ENCODE peak calls at places on chromosomes 5 and 9, in ten cellular contexts. B is GM23338, N is fibroblast of the aortic adventitia, M is OCI-LY7, E is body of pancreas, P is endodermal cell, H is AG04450, Q is colonic mucosa, U is astrocyte of the spinal cord, F is mammary epithelial cell. I is an unnamed sample.
A peak's percentile ranks its signal among the peaks of the same experiment; 100 is the strongest.

GRCh38 chr5:43514471-43514815 is 505 bp downstream of the C5orf34 start:
- DNase-seq in N (peak; percentile 71), H (peak; percentile 51), M (no peak), F (peak; percentile 72), U (peak; percentile 83), B (peak; percentile 42), P (no peak), E (peak; percentile 3), Q (no peak), I (peak; percentile 86)

GRCh38 chr5:67059747-67060490 is 136.7 kb downstream of the CD180 start:
- DNase-seq in M (no peak), F (peak; percentile 64), H (peak; percentile 61), B (no peak), U (peak; percentile 86), N (peak; percentile 55), E (no peak), Q (no peak), P (no peak), I (peak; percentile 56)

GRCh38 chr5:177468329-177469058 is 4.9 kb downstream of the DBN1 start:
- DNase-seq in P (peak; percentile 87), N (peak; percentile 81), M (no peak), E (no peak), Q (no peak), F (no peak), B (no peak), H (no peak), U (peak; percentile 55), I (peak; percentile 82)

GRCh38 chr5:73093943-73094342 is 26.4 kb upstream of the TMEM171 start:
- DNase-seq in H (no peak), F (peak; percentile 79), E (peak; percentile 16), B (no peak), P (no peak), Q (no peak), U (peak; percentile 67), M (no peak), N (peak; percentile 63), I (peak; percentile 84)

GRCh38 chr5:52491071-52491828 is 296.5 kb upstream of the ITGA1 start:
- DNase-seq in H (no peak), B (no peak), F (no peak), N (no peak), M (no peak), E (peak; percentile 46), U (no peak), Q (no peak), P (no peak), I (no peak)

GRCh38 chr9:92728831-92729734 is 35.5 kb downstream of the BICD2 start:
- DNase-seq in Q (no peak), F (no peak), M (peak; percentile 91), H (no peak), N (no peak), P (peak; percentile 67), U (no peak), B (peak; percentile 51), E (no peak), I (no peak)

GRCh38 chr9:83433841-83434240 is 104.4 kb downstream of the FRMD3 start:
- DNase-seq in P (no peak), H (no peak), E (no peak), N (no peak), U (no peak), M (no peak), Q (no peak), F (no peak), B (no peak), I (no peak)

GRCh38 chr5:171520300-171521170 is 101.1 kb downstream of the FGF18 start:
- DNase-seq in U (peak; percentile 54), B (peak; percentile 89), M (no peak), E (no peak), P (peak; percentile 94), N (peak; percentile 32), F (no peak), Q (no peak), H (no peak), I (peak; percentile 36)

GRCh38 chr9:98453589-98454311 is 198.3 kb upstream of the TBC1D2 start:
- DNase-seq in B (no peak), E (no peak), P (no peak), H (no peak), M (no peak), U (peak; percentile 10), Q (no peak), F (peak; percentile 65), N (peak; percentile 34), I (peak; percentile 59)

GRCh38 chr9:134418986-134419683 is 92.9 kb downstream of the RXRA start:
- DNase-seq in Q (no peak), E (no peak), H (no peak), F (no peak), B (no peak), N (no peak), P (no peak), U (no peak), M (no peak), I (no peak)

GRCh38 chr5:92969191-92969780 is 611.7 kb downstream of the NR2F1-AS1 start:
- DNase-seq in P (no peak), U (no peak), H (no peak), F (no peak), M (no peak), Q (no peak), B (no peak), E (no peak), N (no peak), I (no peak)

GRCh38 chr5:173512637-173513435 is 103.6 kb downstream of the BOD1 start:
- DNase-seq in B (no peak), M (no peak), N (no peak), U (no peak), E (no peak), P (no peak), Q (no peak), F (no peak), H (no peak), I (no peak)

GRCh38 chr9:22829236-22829635 is 382.6 kb downstream of the DMRTA1 start:
- DNase-seq in B (no peak), M (no peak), N (no peak), E (no peak), U (no peak), H (no peak), Q (no peak), F (no peak), P (no peak), I (no peak)

GRCh38 chr5:74497706-74498105 is 142.8 kb downstream of the ENC1 start:
- DNase-seq in B (no peak), M (no peak), P (no peak), U (no peak), N (no peak), Q (no peak), F (no peak), H (no peak), E (no peak), I (peak; percentile 11)

DNA sequence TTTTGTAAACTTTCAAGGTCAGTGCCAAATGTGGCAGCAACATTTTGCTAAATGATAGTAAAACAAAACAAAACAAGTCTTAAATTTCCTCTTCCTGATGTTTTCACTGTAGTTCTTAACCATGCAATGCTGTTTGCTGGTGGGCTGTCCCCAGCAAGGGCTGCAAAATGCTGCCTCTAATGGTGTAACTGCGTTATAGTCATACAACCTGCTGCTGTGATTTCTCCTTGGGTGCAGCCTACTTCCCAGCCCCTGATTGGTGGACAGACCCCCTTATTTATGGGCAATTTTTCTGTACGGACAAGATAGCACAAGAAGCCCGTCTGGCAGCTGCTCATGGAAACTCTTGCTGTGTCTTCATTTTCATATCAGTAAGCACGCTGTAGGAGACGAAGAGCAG is 26.6 kb upstream of the PIP5K1B start:
- DNase-seq in E (no peak), H (no peak), N (no peak), B (peak; percentile 73), Q (no peak), P (peak; percentile 74), U (no peak), F (no peak), M (peak; percentile 84), I (no peak)
- TF ChIP-seq CTCF in E (no peak), H (peak; percentile 25), N (no peak), B (peak; percentile 70), Q (no peak), P (peak; percentile 76), U (peak; percentile 11), F (no peak), M (peak; percentile 83), I (no peak)

GRCh38 chr9:113152699-113153098 is 1.9 kb downstream of the SLC31A2 start:
- DNase-seq in B (peak; percentile 35), E (no peak), U (no peak), Q (no peak), N (no peak), P (no peak), H (no peak), M (no peak), F (peak; percentile 95), I (peak; percentile 98)
- H3K4me3 ChIP-seq in B (no peak overlapping the region), E (no peak overlapping the region), U (no peak overlapping the region), Q (no peak overlapping the region), N (no peak overlapping the region), P (no peak overlapping the region), H (no peak overlapping the region), M (no peak overlapping the region), F (peak overlapping the region; percentile 92), I (peak overlapping the region; percentile 91)

DNA sequence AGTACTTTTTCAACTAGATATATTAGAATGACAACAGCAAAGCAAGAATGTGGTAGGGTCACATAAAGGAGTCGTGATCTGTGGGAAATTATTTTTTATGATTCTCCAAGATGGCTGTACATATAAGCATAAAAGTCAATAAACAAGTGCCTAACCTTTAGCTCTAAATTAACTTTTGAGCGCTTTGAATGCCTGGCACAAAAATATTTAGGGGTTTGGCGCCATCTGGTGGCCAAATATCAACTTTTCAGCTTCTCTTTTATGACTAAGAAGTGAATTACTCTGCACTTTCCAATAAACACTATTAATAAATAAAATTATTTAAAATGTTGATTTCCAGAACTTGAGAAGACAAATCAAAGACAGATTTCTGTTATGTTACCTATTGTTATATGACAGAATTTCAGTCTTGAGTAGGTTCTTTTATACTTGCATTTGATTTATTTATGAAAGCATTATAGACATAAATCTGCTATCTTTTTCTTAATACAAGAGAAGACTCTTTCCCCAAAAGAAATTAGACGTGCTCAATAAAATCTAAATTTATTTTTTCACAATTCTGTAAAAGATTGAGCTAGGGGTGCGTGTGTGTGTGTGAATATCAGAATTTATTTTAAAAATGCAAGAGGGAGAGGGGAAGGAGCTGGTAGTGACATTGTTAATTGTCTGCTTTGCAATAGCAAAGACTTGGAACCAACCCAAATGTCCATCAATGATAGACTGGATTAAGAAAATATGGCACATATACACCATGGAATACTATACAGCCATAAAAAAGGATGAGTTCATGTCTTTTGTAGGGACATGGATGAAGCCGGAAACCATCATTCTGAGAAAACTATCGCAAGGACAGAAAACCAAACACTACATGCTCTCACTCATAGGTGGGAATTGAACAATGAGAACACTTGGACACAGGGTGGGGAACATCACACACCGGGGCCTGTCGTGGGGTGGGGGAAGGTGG is 36.7 kb upstream of the ARRDC3 start:
- DNase-seq in Q (peak; percentile 74), P (peak; percentile 82), F (peak; percentile 29), B (peak; percentile 77), M (peak; percentile 65), U (peak; percentile 67), E (peak; percentile 65), N (peak; percentile 78), H (peak; percentile 26), I (peak; percentile 67)
- TF ChIP-seq CTCF in Q (peak; percentile 79), P (peak; percentile 94), F (peak; percentile 32), B (peak; percentile 68), M (peak; percentile 94), U (peak; percentile 47), E (peak; percentile 64), N (peak; percentile 54), H (peak; percentile 66), I (peak; percentile 59)

DNA sequence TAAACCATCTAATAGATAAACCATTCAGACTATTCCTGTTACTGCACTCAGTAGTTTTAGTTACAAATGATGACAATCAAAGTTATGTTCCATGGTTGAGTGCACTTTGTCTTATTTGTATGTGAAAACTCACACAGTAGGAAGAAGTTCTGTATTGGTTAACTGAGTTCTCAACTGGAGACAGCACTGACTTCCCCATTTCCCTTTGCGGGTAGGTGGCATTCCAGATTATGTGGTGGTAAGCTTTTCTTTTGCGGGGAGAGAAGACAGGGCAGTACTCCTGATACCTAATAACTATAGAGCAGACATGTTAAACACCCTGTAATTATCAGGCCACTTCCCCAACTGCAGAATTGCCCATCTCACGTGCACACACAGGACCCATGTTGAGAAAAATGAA is 24.4 kb downstream of the TARS1 start:
- DNase-seq in N (no peak), U (no peak), P (no peak), H (no peak), Q (no peak), B (no peak), E (no peak), M (no peak), F (no peak), I (no peak)
- H3K4me3 ChIP-seq in N (no peak overlapping the region), U (no peak overlapping the region), P (no peak overlapping the region), H (no peak overlapping the region), Q (no peak overlapping the region), B (no peak overlapping the region), E (no peak overlapping the region), M (no peak overlapping the region), F (no peak overlapping the region), I (no peak overlapping the region)